ENCODE peak calls at places on chromosomes 3 and 15, in five cellular contexts. One of them, this sample, is unnamed.

GRCh38 chr15:59437777-59438574 is at the start of gene FAM81A:
- DNase-seq in mesenchymal stem cell: peak; percentile 81
- DNase-seq in trophoblast cell: peak; percentile 23
- DNase-seq in IMR-90: peak; percentile 47
- DNase-seq in H9: peak; percentile 69
- DNase-seq in this sample: peak; percentile 62

GRCh38 chr3:149579161-149579560 is 78.7 kb downstream of the WWTR1 start:
- DNase-seq in mesenchymal stem cell: no peak
- DNase-seq in IMR-90: no peak
- DNase-seq in trophoblast cell: no peak
- DNase-seq in H9: no peak
- DNase-seq in this sample: no peak

GRCh38 chr3:32176989-32177701 is 61.3 kb upstream of the CMTM8 start:
- DNase-seq in mesenchymal stem cell: peak; percentile 64
- DNase-seq in H9: peak; percentile 70
- DNase-seq in trophoblast cell: peak; percentile 71
- DNase-seq in IMR-90: peak; percentile 37
- DNase-seq in this sample: peak; percentile 84

GRCh38 chr3:4674216-4674615 is 181.1 kb downstream of the ITPR1 start:
- DNase-seq in trophoblast cell: no peak
- DNase-seq in H9: no peak
- DNase-seq in IMR-90: peak; percentile 72
- DNase-seq in mesenchymal stem cell: no peak
- DNase-seq in this sample: no peak

GRCh38 chr3:33665294-33665693 is 52.8 kb downstream of the CLASP2 start:
- DNase-seq in mesenchymal stem cell: no peak
- DNase-seq in IMR-90: no peak
- DNase-seq in trophoblast cell: no peak
- DNase-seq in H9: no peak
- DNase-seq in this sample: no peak

GRCh38 chr3:197558000-197558399 is 2.2 kb upstream of the BDH1 start:
- DNase-seq in trophoblast cell: no peak
- DNase-seq in IMR-90: no peak
- DNase-seq in H9: no peak
- DNase-seq in mesenchymal stem cell: no peak
- DNase-seq in this sample: no peak

GRCh38 chr3:78801923-78802587 is 965.7 kb downstream of the ROBO1 start:
- DNase-seq in IMR-90: peak; percentile 42
- DNase-seq in trophoblast cell: no peak
- DNase-seq in mesenchymal stem cell: peak; percentile 16
- DNase-seq in H9: no peak
- DNase-seq in this sample: no peak

GRCh38 chr3:79521221-79521848 is 246.5 kb downstream of the ROBO1 start:
- DNase-seq in IMR-90: peak; percentile 32
- DNase-seq in H9: no peak
- DNase-seq in trophoblast cell: peak; percentile 7
- DNase-seq in mesenchymal stem cell: peak; percentile 40
- DNase-seq in this sample: peak; percentile 47

GRCh38 chr3:197542741-197543454 is 12.9 kb downstream of the BDH1 start:
- DNase-seq in mesenchymal stem cell: no peak
- DNase-seq in IMR-90: no peak
- DNase-seq in H9: no peak
- DNase-seq in trophoblast cell: no peak
- DNase-seq in this sample: no peak

GRCh38 chr3:135504084-135504685 is 461.3 kb upstream of the PPP2R3A start:
- DNase-seq in IMR-90: no peak
- DNase-seq in mesenchymal stem cell: no peak
- DNase-seq in trophoblast cell: no peak
- DNase-seq in H9: no peak
- DNase-seq in this sample: no peak

GRCh38 chr15:48332642-48333034 is 1.4 kb downstream of the DUT start:
- DNase-seq in trophoblast cell: no peak
- DNase-seq in IMR-90: no peak
- DNase-seq in mesenchymal stem cell: no peak
- DNase-seq in H9: no peak
- DNase-seq in this sample: peak; percentile 19

GRCh38 chr3:51670053-51670666 is 892 bp upstream of the TEX264 start:
- DNase-seq in trophoblast cell: no peak
- DNase-seq in H9: no peak
- DNase-seq in IMR-90: no peak
- DNase-seq in mesenchymal stem cell: no peak
- DNase-seq in this sample: no peak

GRCh38 chr15:25465835-25466234 is 27.0 kb upstream of the UBE3A start:
- DNase-seq in mesenchymal stem cell: no peak
- DNase-seq in H9: no peak
- DNase-seq in trophoblast cell: no peak
- DNase-seq in IMR-90: no peak
- DNase-seq in this sample: no peak

GRCh38 chr3:185268194-185268809 is 14.5 kb upstream of the EHHADH start:
- DNase-seq in mesenchymal stem cell: no peak
- DNase-seq in IMR-90: no peak
- DNase-seq in trophoblast cell: no peak
- DNase-seq in H9: no peak
- DNase-seq in this sample: peak; percentile 93

GRCh38 chr15:69092159-69092558 is 68.3 kb upstream of the GLCE start:
- DNase-seq in IMR-90: peak; percentile 64
- DNase-seq in trophoblast cell: no peak
- DNase-seq in H9: no peak
- DNase-seq in mesenchymal stem cell: peak; percentile 64
- DNase-seq in this sample: no peak

GRCh38 chr3:111967651-111968274 is 11.1 kb upstream of the ABHD10 start:
- DNase-seq in IMR-90: peak; percentile 83
- DNase-seq in mesenchymal stem cell: peak; percentile 82
- DNase-seq in H9: peak; percentile 80
- DNase-seq in trophoblast cell: peak; percentile 83
- DNase-seq in this sample: peak; percentile 85

GRCh38 chr15:38564557-38565286 is at the start of gene RASGRP1:
- DNase-seq in H9: peak; percentile 78
- DNase-seq in trophoblast cell: peak; percentile 22
- DNase-seq in IMR-90: peak; percentile 56
- DNase-seq in mesenchymal stem cell: peak; percentile 53
- DNase-seq in this sample: peak; percentile 74

GRCh38 chr15:89496155-89497098 is at the start of gene RHCG:
- DNase-seq in trophoblast cell: peak; percentile 44
- DNase-seq in H9: peak; percentile 92
- DNase-seq in IMR-90: peak; percentile 24
- DNase-seq in mesenchymal stem cell: peak; percentile 9
- DNase-seq in this sample: peak; percentile 94

GRCh38 chr15:63288778-63289378 is 11.5 kb downstream of the APH1B start:
- DNase-seq in mesenchymal stem cell: peak; percentile 69
- DNase-seq in H9: no peak
- DNase-seq in trophoblast cell: no peak
- DNase-seq in IMR-90: peak; percentile 69
- DNase-seq in this sample: peak; percentile 53

GRCh38 chr3:127639173-127640030 is 10.4 kb downstream of the PODXL2 start:
- DNase-seq in trophoblast cell: peak; percentile 81
- DNase-seq in mesenchymal stem cell: peak; percentile 29
- DNase-seq in IMR-90: peak; percentile 47
- DNase-seq in H9: no peak
- DNase-seq in this sample: peak; percentile 52

GRCh38 chr15:68210409-68210756 is 5.3 kb upstream of the CALML4 start:
- DNase-seq in trophoblast cell: no peak
- DNase-seq in H9: peak; percentile 20
- DNase-seq in mesenchymal stem cell: no peak
- DNase-seq in IMR-90: no peak
- DNase-seq in this sample: no peak

GRCh38 chr15:53196235-53196634 is 406.1 kb upstream of the ONECUT1 start:
- DNase-seq in trophoblast cell: no peak
- DNase-seq in mesenchymal stem cell: no peak
- DNase-seq in IMR-90: no peak
- DNase-seq in H9: no peak
- DNase-seq in this sample: peak; percentile 10

GRCh38 chr3:16338124-16338523 is 73.1 kb downstream of the OXNAD1 start:
- DNase-seq in trophoblast cell: no peak
- DNase-seq in mesenchymal stem cell: peak; percentile 52
- DNase-seq in H9: no peak
- DNase-seq in IMR-90: no peak
- DNase-seq in this sample: no peak

GRCh38 chr15:51077565-51078153 is 17.0 kb downstream of the TNFAIP8L3 start:
- DNase-seq in trophoblast cell: no peak
- DNase-seq in H9: peak; percentile 91
- DNase-seq in IMR-90: no peak
- DNase-seq in mesenchymal stem cell: no peak
- DNase-seq in this sample: peak; percentile 93

GRCh38 chr3:50551293-50552057 is 16.1 kb downstream of the C3orf18 start:
- DNase-seq in IMR-90: no peak
- DNase-seq in mesenchymal stem cell: no peak
- DNase-seq in trophoblast cell: no peak
- DNase-seq in H9: no peak
- DNase-seq in this sample: no peak

GRCh38 chr3:34185301-34185700 is 386.9 kb downstream of the PDCD6IP start:
- DNase-seq in IMR-90: no peak
- DNase-seq in mesenchymal stem cell: no peak
- DNase-seq in trophoblast cell: no peak
- DNase-seq in H9: no peak
- DNase-seq in this sample: no peak

GRCh38 chr3:101072299-101072698 is 79.1 kb upstream of the ABI3BP start:
- DNase-seq in IMR-90: peak; percentile 52
- DNase-seq in trophoblast cell: no peak
- DNase-seq in H9: no peak
- DNase-seq in mesenchymal stem cell: no peak
- DNase-seq in this sample: no peak

GRCh38 chr3:149547413-149547812 is 72.9 kb downstream of the TM4SF4 start:
- DNase-seq in H9: no peak
- DNase-seq in mesenchymal stem cell: no peak
- DNase-seq in IMR-90: peak; percentile 63
- DNase-seq in trophoblast cell: no peak
- DNase-seq in this sample: no peak

GRCh38 chr15:56918046-56918906 is at the start of gene TCF12:
- DNase-seq in IMR-90: peak; percentile 95
- DNase-seq in H9: peak; percentile 95
- DNase-seq in trophoblast cell: peak; percentile 88
- DNase-seq in mesenchymal stem cell: peak; percentile 97
- DNase-seq in this sample: peak; percentile 98

GRCh38 chr15:38283010-38283409 is 30.4 kb downstream of the SPRED1 start:
- DNase-seq in mesenchymal stem cell: no peak
- DNase-seq in trophoblast cell: no peak
- DNase-seq in H9: no peak
- DNase-seq in IMR-90: no peak
- DNase-seq in this sample: peak; percentile 32

GRCh38 chr3:45568848-45569247 is 25.7 kb upstream of the LIMD1 start:
- DNase-seq in trophoblast cell: no peak
- DNase-seq in mesenchymal stem cell: no peak
- DNase-seq in IMR-90: no peak
- DNase-seq in H9: no peak
- DNase-seq in this sample: no peak

GRCh38 chr3:190586631-190587000 is 72.7 kb downstream of the IL1RAP start:
- DNase-seq in IMR-90: peak; percentile 62
- DNase-seq in H9: no peak
- DNase-seq in mesenchymal stem cell: peak; percentile 78
- DNase-seq in trophoblast cell: peak; percentile 95
- DNase-seq in this sample: peak; percentile 73

GRCh38 chr15:65083262-65083701 is 6.7 kb downstream of the KBTBD13 start:
- DNase-seq in IMR-90: peak; percentile 74
- DNase-seq in trophoblast cell: no peak
- DNase-seq in mesenchymal stem cell: peak; percentile 70
- DNase-seq in H9: peak; percentile 61
- DNase-seq in this sample: peak; percentile 87

GRCh38 chr3:62758296-62759066 is 116.7 kb downstream of the CADPS start:
- DNase-seq in trophoblast cell: no peak
- DNase-seq in IMR-90: no peak
- DNase-seq in mesenchymal stem cell: no peak
- DNase-seq in H9: no peak
- DNase-seq in this sample: no peak

GRCh38 chr3:136617123-136617700 is 135.0 kb downstream of the STAG1 start:
- DNase-seq in mesenchymal stem cell: no peak
- DNase-seq in H9: no peak
- DNase-seq in IMR-90: no peak
- DNase-seq in trophoblast cell: no peak
- DNase-seq in this sample: peak; percentile 49

GRCh38 chr15:63891763-63892123 is 58.0 kb upstream of the HERC1 start:
- DNase-seq in mesenchymal stem cell: no peak
- DNase-seq in H9: no peak
- DNase-seq in IMR-90: no peak
- DNase-seq in trophoblast cell: no peak
- DNase-seq in this sample: no peak

GRCh38 chr3:8741581-8742355 is 8.2 kb downstream of the CAV3 start:
- DNase-seq in H9: peak; percentile 87
- DNase-seq in trophoblast cell: no peak
- DNase-seq in IMR-90: peak; percentile 86
- DNase-seq in mesenchymal stem cell: peak; percentile 65
- DNase-seq in this sample: peak; percentile 96

GRCh38 chr3:72128906-72129305 is 344.0 kb upstream of the PROK2 start:
- DNase-seq in H9: no peak
- DNase-seq in IMR-90: no peak
- DNase-seq in trophoblast cell: no peak
- DNase-seq in mesenchymal stem cell: no peak
- DNase-seq in this sample: no peak

GRCh38 chr15:93170320-93170719 is 81.3 kb upstream of the RGMA start:
- DNase-seq in trophoblast cell: no peak
- DNase-seq in mesenchymal stem cell: no peak
- DNase-seq in H9: no peak
- DNase-seq in IMR-90: no peak
- DNase-seq in this sample: no peak
- H3K23ac ChIP-seq in trophoblast cell: no peak overlapping the region
- H3K23ac ChIP-seq in mesenchymal stem cell: no peak overlapping the region
- H3K23ac ChIP-seq in H9: no peak overlapping the region
- H3K23ac ChIP-seq in IMR-90: no peak overlapping the region
- H3K23ac ChIP-seq in this sample: no peak overlapping the region

GRCh38 chr15:93051236-93052089 is 37.5 kb downstream of the RGMA start:
- DNase-seq in trophoblast cell: no peak
- DNase-seq in mesenchymal stem cell: no peak
- DNase-seq in IMR-90: no peak
- DNase-seq in H9: no peak
- DNase-seq in this sample: no peak
- H3K23ac ChIP-seq in trophoblast cell: no peak overlapping the region
- H3K23ac ChIP-seq in mesenchymal stem cell: no peak overlapping the region
- H3K23ac ChIP-seq in IMR-90: no peak overlapping the region
- H3K23ac ChIP-seq in H9: no peak overlapping the region
- H3K23ac ChIP-seq in this sample: no peak overlapping the region

GRCh38 chr15:40928351-40928974 is 677 bp upstream of the DLL4 start:
- DNase-seq in trophoblast cell: no peak
- DNase-seq in IMR-90: no peak
- DNase-seq in H9: peak; percentile 85
- DNase-seq in mesenchymal stem cell: no peak
- DNase-seq in this sample: peak; percentile 74
- H3K23ac ChIP-seq in trophoblast cell: no peak overlapping the region
- H3K23ac ChIP-seq in IMR-90: no peak overlapping the region
- H3K23ac ChIP-seq in H9: no peak overlapping the region
- H3K23ac ChIP-seq in mesenchymal stem cell: no peak overlapping the region
- H3K23ac ChIP-seq in this sample: no peak overlapping the region

GRCh38 chr3:58711871-58712270 is 45.3 kb upstream of the FAM3D start:
- DNase-seq in H9: no peak
- DNase-seq in mesenchymal stem cell: no peak
- DNase-seq in trophoblast cell: no peak
- DNase-seq in IMR-90: no peak
- DNase-seq in this sample: no peak
- H3K23ac ChIP-seq in H9: no peak overlapping the region
- H3K23ac ChIP-seq in mesenchymal stem cell: no peak overlapping the region
- H3K23ac ChIP-seq in trophoblast cell: no peak overlapping the region
- H3K23ac ChIP-seq in IMR-90: no peak overlapping the region
- H3K23ac ChIP-seq in this sample: no peak overlapping the region